ENCODE peak calls at places on chromosomes 13 and 19, in ten cellular contexts. L is CD8-positive, alpha-beta memory T cell; P is tibial nerve; I is IMR-90; A is right cardiac atrium; J is ascending aorta; Y is aorta; N is tibial artery; W is stomach; G is colonic mucosa. K is an unnamed sample.

GRCh38 chr13:111371211-111371610 is 50.8 kb downstream of the TEX29 start:
- DNase-seq in Y (no peak), L (no peak), P (no peak), W (no peak), A (no peak), I (peak; percentile 3), G (no peak), J (no peak), N (no peak), K (no peak)

GRCh38 chr13:113209880-113210421 is 538 bp downstream of the CUL4A start:
- DNase-seq in W (peak; percentile 71), G (peak; percentile 71), Y (peak; percentile 85), A (peak; percentile 79), N (peak; percentile 43), L (peak; percentile 82), I (peak; percentile 55), J (peak; percentile 73), P (no peak), K (peak; percentile 42)

GRCh38 chr19:11067356-11068113 is 21.7 kb upstream of the LDLR start:
- DNase-seq in A (no peak), W (no peak), N (no peak), I (peak; percentile 41), G (no peak), J (no peak), Y (no peak), P (no peak), L (no peak), K (no peak)

GRCh38 chr13:50531917-50532899 is 311.3 kb downstream of the DLEU7 start:
- DNase-seq in P (no peak), W (no peak), L (no peak), I (peak; percentile 62), A (no peak), J (no peak), N (no peak), Y (no peak), G (no peak), K (no peak)

GRCh38 chr19:39677931-39678889 is 22.5 kb downstream of the LGALS16 start:
- DNase-seq in A (no peak), N (no peak), I (peak; percentile 39), W (peak; percentile 62), L (no peak), Y (no peak), G (no peak), P (no peak), J (no peak), K (no peak)

GRCh38 chr19:56597696-56598095 is 2.6 kb downstream of the ZNF71 start:
- DNase-seq in G (no peak), N (no peak), A (no peak), W (no peak), J (no peak), Y (no peak), P (no peak), I (peak; percentile 27), L (no peak), K (no peak)

GRCh38 chr19:10044390-10044789 is 31.1 kb downstream of the RDH8 start:
- DNase-seq in I (no peak), W (no peak), L (no peak), J (no peak), G (no peak), P (no peak), A (no peak), N (no peak), Y (no peak), K (no peak)

GRCh38 chr13:107884564-107884963 is 330.8 kb downstream of the LIG4 start:
- DNase-seq in N (no peak), G (no peak), A (no peak), Y (no peak), P (no peak), W (no peak), I (no peak), L (no peak), J (no peak), K (no peak)

GRCh38 chr13:42524487-42525034 is 49.4 kb upstream of the TNFSF11 start:
- DNase-seq in P (no peak), W (no peak), N (no peak), J (no peak), G (no peak), I (no peak), Y (no peak), A (no peak), L (no peak), K (no peak)

GRCh38 chr13:36986462-36987240 is 12.5 kb downstream of the ALG5 start:
- DNase-seq in I (peak; percentile 70), W (no peak), N (no peak), J (no peak), Y (no peak), L (no peak), G (no peak), P (no peak), A (no peak), K (no peak)

GRCh38 chr13:78977311-78977710 is 318.4 kb upstream of the OBI1 start:
- DNase-seq in J (no peak), N (no peak), Y (no peak), A (no peak), L (no peak), W (no peak), P (no peak), G (no peak), I (no peak), K (no peak)

GRCh38 chr13:78978381-78978998 is 319.5 kb upstream of the OBI1 start:
- DNase-seq in I (peak; percentile 61), Y (no peak), W (peak; percentile 25), J (no peak), A (no peak), N (no peak), P (no peak), L (peak; percentile 20), G (peak; percentile 43), K (no peak)

GRCh38 chr13:78971355-78971754 is 312.4 kb upstream of the OBI1 start:
- DNase-seq in A (no peak), J (no peak), I (no peak), W (no peak), Y (no peak), G (no peak), L (no peak), P (no peak), N (no peak), K (no peak)

GRCh38 chr13:78976696-78977095 is 317.7 kb upstream of the OBI1 start:
- DNase-seq in P (no peak), G (no peak), N (no peak), L (no peak), A (no peak), W (no peak), Y (no peak), J (no peak), I (no peak), K (no peak)

GRCh38 chr13:78972561-78972960 is 313.6 kb upstream of the OBI1 start:
- DNase-seq in P (no peak), J (no peak), N (no peak), W (no peak), L (no peak), Y (no peak), G (no peak), A (no peak), I (no peak), K (no peak)
- H3K4me1 ChIP-seq in P (no peaks in the 10 kb centered on the region), J (no peaks in the 10 kb centered on the region), N (no peaks in the 10 kb centered on the region), W (no peaks in the 10 kb centered on the region), L (no peaks in the 10 kb centered on the region), Y (no peaks in the 10 kb centered on the region), G (no peaks in the 10 kb centered on the region), A (no peaks in the 10 kb centered on the region), I (no peaks in the 10 kb centered on the region), K (no peaks in the 10 kb centered on the region)

DNA sequence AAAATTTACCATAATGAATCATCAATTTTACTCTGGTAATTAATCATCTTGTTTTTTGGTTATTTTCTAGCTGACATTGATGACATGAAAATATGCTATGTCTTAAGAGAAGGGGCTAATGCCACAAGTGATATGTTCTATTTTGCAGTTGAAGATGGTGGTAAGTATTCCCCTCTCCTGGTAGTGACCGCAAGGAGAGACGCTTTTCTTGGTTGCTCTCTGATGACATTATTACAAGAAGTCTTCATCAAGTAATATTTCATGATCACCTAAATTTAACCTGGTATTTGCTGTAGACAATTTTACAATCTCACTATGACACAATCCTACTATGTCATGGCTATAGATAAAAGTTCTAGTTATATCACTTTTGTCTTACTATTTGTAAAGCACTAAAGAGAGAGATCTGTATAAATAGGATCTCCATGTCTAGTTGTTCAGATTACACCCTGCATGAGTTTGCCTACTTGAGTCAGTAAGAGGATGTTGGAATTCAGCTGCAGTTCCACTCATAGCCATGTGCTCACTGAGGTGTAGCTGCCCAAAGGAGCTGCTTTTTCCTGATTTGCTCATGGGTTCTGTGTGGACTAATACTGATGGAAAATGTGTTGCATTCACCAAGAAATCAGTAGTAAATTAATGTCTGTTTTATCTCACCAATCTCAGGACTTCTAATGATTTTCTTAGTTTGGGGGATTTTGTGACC is 10.9 kb downstream of the FREM2 start:
- DNase-seq in I (no peak), P (no peak), W (no peak), Y (no peak), G (no peak), J (no peak), L (no peak), A (no peak), N (no peak), K (no peak)
- H3K27me3 ChIP-seq in I (no peaks in the 10 kb centered on the region), P (no peaks in the 10 kb centered on the region), W (no peaks in the 10 kb centered on the region), Y (no peaks in the 10 kb centered on the region), G (no peaks in the 10 kb centered on the region), J (no peaks in the 10 kb centered on the region), L (no peaks in the 10 kb centered on the region), A (no peaks in the 10 kb centered on the region), N (no peaks in the 10 kb centered on the region), K (no peaks in the 10 kb centered on the region)

GRCh38 chr19:38522915-38523314 is 89.4 kb downstream of the RYR1 start:
- DNase-seq in P (no peak), A (no peak), W (no peak), I (no peak), L (no peak), N (no peak), G (no peak), J (no peak), Y (no peak), K (no peak)
- H3K4me3 ChIP-seq in P (no peak overlapping the region), A (no peak overlapping the region), W (no peak overlapping the region), I (no peak overlapping the region), L (no peak overlapping the region), N (no peak overlapping the region), G (no peak overlapping the region), J (no peak overlapping the region), Y (no peak overlapping the region), K (no peak overlapping the region)

GRCh38 chr19:38309615-38310278 is 5.7 kb downstream of the C19orf33 start:
- DNase-seq in L (no peak), N (no peak), G (no peak), I (no peak), A (peak; percentile 2), P (no peak), W (no peak), Y (no peak), J (no peak), K (no peak)
- H3K4me1 ChIP-seq in L (no peaks in the 10 kb centered on the region), N (no peaks in the 10 kb centered on the region), G (no peaks in the 10 kb centered on the region), I (no peaks in the 10 kb centered on the region), A (no peaks in the 10 kb centered on the region), P (no peaks in the 10 kb centered on the region), W (peaks cover 6% of the 10 kb centered on the region), Y (no peaks in the 10 kb centered on the region), J (no peaks in the 10 kb centered on the region), K (peaks cover 10% of the 10 kb centered on the region)

GRCh38 chr19:41997851-41998229 is 3.8 kb upstream of the ATP1A3 start:
- DNase-seq in N (no peak), A (no peak), P (no peak), I (no peak), J (no peak), Y (no peak), G (no peak), W (no peak), L (no peak), K (no peak)
- H3K27me3 ChIP-seq in N (peaks cover 95% of the 10 kb centered on the region), A (no peaks in the 10 kb centered on the region), P (peaks cover 91% of the 10 kb centered on the region), I (peaks cover 79% of the 10 kb centered on the region), J (peaks cover 12% of the 10 kb centered on the region), Y (peaks cover 3% of the 10 kb centered on the region), G (peaks cover 43% of the 10 kb centered on the region), W (peaks cover 96% of the 10 kb centered on the region), L (peaks cover 50% of the 10 kb centered on the region), K (peaks cover 94% of the 10 kb centered on the region)

K was measured in left ventricle myocardium inferior.